ENCODE peak calls at places on chromosome 11, in nine cellular contexts. S, A, P, V, U, Z, G, Q and I are unnamed samples.

GRCh38 chr11:134742228-134742612 is 330.2 kb upstream of the B3GAT1 start:
- DNase-seq in G (no peak), Z (no peak), S (peak), U (no peak), A (peak), V (no peak), Q (no peak), P (peak), I (peak)

GRCh38 chr11:68497761-68498160 is 37.2 kb downstream of the PPP6R3 start:
- DNase-seq in Z (no peak), S (no peak), P (no peak), Q (no peak), A (peak), V (no peak), U (no peak), G (no peak), I (no peak)

GRCh38 chr11:121807051-121807450 is 309.0 kb downstream of the BLID start:
- DNase-seq in U (no peak), G (no peak), A (no peak), P (no peak), Z (no peak), V (no peak), Q (no peak), S (no peak), I (no peak)

GRCh38 chr11:19848219-19848618 is 135.6 kb downstream of the NAV2 start:
- DNase-seq in A (no peak), Z (no peak), G (no peak), V (no peak), P (no peak), Q (no peak), S (no peak), U (no peak), I (no peak)

GRCh38 chr11:66719111-66719872 is 9.7 kb downstream of the SPTBN2 start:
- DNase-seq in P (no peak), S (no peak), Z (peak), U (no peak), V (no peak), G (no peak), A (no peak), Q (no peak), I (no peak)

GRCh38 chr11:78943841-78944240 is 369.2 kb upstream of the NARS2 start:
- DNase-seq in V (no peak), Q (no peak), P (no peak), G (no peak), Z (no peak), U (no peak), S (no peak), A (no peak), I (no peak)

GRCh38 chr11:100780470-100780869 is 93.4 kb downstream of the ARHGAP42 start:
- DNase-seq in S (no peak), Z (no peak), P (no peak), A (no peak), Q (no peak), U (no peak), G (no peak), V (no peak), I (no peak)

GRCh38 chr11:18650859-18651557 is 16.9 kb upstream of the SPTY2D1 start:
- DNase-seq in A (peak), P (peak), G (no peak), U (no peak), S (peak), Z (peak), Q (no peak), V (peak), I (peak)

GRCh38 chr11:95638501-95638900 is 151.1 kb downstream of the FAM76B start:
- DNase-seq in G (no peak), V (no peak), Q (no peak), Z (no peak), P (no peak), A (no peak), U (no peak), S (no peak), I (no peak)

GRCh38 chr11:1060885-1061616 is 13.6 kb upstream of the MUC2 start:
- DNase-seq in A (peak), U (no peak), Q (no peak), Z (no peak), G (peak), V (no peak), P (peak), S (peak), I (no peak)

GRCh38 chr11:85725510-85726258 is 39.7 kb upstream of the CCDC89 start:
- DNase-seq in Q (no peak), Z (peak), S (peak), V (no peak), P (peak), U (no peak), G (no peak), A (peak), I (no peak)

GRCh38 chr11:67466367-67466766 is 2.7 kb downstream of the TMEM134 start:
- DNase-seq in Q (no peak), S (no peak), A (no peak), P (no peak), G (no peak), Z (no peak), U (no peak), V (no peak), I (no peak)

DNA sequence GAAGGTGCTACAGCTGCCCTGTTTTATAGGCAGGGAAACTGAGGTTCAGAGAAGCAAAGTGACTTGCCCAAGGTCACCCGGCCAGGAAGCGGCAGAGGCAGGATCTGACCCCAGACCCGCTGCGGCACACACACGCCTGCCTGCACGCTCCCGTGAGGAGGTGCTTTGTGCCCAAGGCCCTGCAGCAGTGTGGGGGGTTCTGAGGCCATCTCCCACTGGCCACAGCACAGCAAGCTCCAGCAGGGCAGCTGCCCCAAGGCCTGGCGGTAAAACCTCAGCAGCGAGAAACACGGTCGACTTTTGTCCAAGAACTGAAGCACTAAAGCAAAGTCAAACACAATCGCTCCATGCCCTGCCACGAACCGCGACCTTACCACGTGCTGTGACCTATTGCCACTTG is 42.7 kb downstream of the CDKN1C start:
- DNase-seq in Q (no peak), U (no peak), V (no peak), Z (no peak), A (no peak), P (no peak), G (no peak), S (no peak), I (no peak)
- TF ChIP-seq CTCF in Q (no peak), U (no peak), V (no peak), Z (no peak), A (no peak), P (no peak), G (no peak), S (no peak), I (no peak)

GRCh38 chr11:33457948-33458347 is 200.8 kb downstream of the HIPK3 start:
- DNase-seq in P (no peak), S (no peak), A (no peak), Z (no peak), V (no peak), U (no peak), Q (no peak), G (no peak), I (no peak)
- TF ChIP-seq CTCF in P (no peak), S (no peak), A (no peak), Z (no peak), V (no peak), U (no peak), Q (no peak), G (no peak), I (no peak)

GRCh38 chr11:131683666-131684065 is 313.3 kb downstream of the NTM start:
- DNase-seq in V (no peak), G (no peak), U (no peak), Q (no peak), A (no peak), P (no peak), Z (no peak), S (no peak), I (no peak)
- TF ChIP-seq CTCF in V (no peak), G (no peak), U (no peak), Q (no peak), A (no peak), P (no peak), Z (no peak), S (no peak), I (no peak)

GRCh38 chr11:31236052-31236652 is 133.4 kb downstream of the DCDC1 start:
- DNase-seq in P (peak), Q (no peak), Z (no peak), V (no peak), U (no peak), S (peak), A (peak), G (no peak), I (no peak)
- TF ChIP-seq CTCF in P (peak), Q (no peak), Z (peak), V (no peak), U (no peak), S (no peak), A (peak), G (no peak), I (peak)

GRCh38 chr11:9095421-9095820 is 4.0 kb upstream of the SCUBE2 start:
- DNase-seq in P (no peak), S (no peak), A (no peak), G (no peak), Q (no peak), U (no peak), V (no peak), Z (no peak), I (peak)
- TF ChIP-seq CTCF in P (peak), S (peak), A (peak), G (no peak), Q (no peak), U (no peak), V (no peak), Z (peak), I (no peak)

GRCh38 chr11:65014146-65014960 is at the start of gene ARL2:
- DNase-seq in Z (no peak), G (no peak), P (no peak), A (peak), Q (peak), V (peak), S (no peak), U (peak), I (peak)

GRCh38 chr11:65013130-65013691 is 749 bp upstream of the ARL2 start:
- DNase-seq in S (peak), U (peak), G (peak), A (peak), Q (peak), Z (no peak), P (peak), V (peak), I (peak)

GRCh38 chr11:65016705-65017104 is 2.7 kb downstream of the ARL2 start:
- DNase-seq in V (no peak), Z (no peak), S (no peak), U (no peak), P (no peak), Q (no peak), G (no peak), A (no peak), I (no peak)

GRCh38 chr11:65017927-65018326 is 4.0 kb downstream of the ARL2 start:
- DNase-seq in G (no peak), U (no peak), S (no peak), P (no peak), Z (no peak), A (no peak), V (no peak), Q (no peak), I (no peak)

DNA sequence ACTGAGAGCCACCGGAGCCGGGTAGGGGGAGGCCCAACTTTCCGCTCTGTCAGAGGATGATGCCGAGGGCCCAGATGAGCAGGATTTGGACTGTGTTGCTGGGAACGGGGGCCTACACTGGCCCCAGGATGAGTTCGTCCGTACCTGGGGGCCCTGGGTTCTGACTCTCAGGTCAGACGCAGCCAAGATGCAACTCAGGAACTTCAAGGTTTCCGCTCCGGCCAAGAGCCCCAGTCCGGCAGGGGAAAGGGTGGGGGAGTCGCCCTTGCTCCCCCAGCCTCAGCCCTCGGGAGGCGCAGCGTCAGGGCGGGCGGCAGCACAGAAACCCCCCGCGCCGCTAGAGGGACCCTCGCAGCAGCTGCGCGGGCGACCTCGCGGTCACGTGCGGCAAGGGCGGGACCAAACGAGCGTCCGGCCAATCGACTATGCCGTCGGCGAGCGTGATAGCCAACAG is 241 bp upstream of the ARL2 start:
- DNase-seq in Z (peak), P (peak), V (peak), U (peak), G (peak), A (peak), S (peak), Q (peak), I (peak)
- TF ChIP-seq CTCF in Z (peak), P (no peak), V (peak), U (no peak), G (peak), A (no peak), S (peak), Q (peak), I (peak)

GRCh38 chr11:20873054-20873453 is 203.7 kb downstream of the NELL1 start:
- DNase-seq in A (no peak), G (no peak), S (no peak), Z (peak), Q (no peak), U (no peak), V (no peak), P (no peak), I (peak)
- TF ChIP-seq CTCF in A (no peak), G (peak), S (no peak), Z (peak), Q (no peak), U (no peak), V (no peak), P (no peak), I (peak)

DNA sequence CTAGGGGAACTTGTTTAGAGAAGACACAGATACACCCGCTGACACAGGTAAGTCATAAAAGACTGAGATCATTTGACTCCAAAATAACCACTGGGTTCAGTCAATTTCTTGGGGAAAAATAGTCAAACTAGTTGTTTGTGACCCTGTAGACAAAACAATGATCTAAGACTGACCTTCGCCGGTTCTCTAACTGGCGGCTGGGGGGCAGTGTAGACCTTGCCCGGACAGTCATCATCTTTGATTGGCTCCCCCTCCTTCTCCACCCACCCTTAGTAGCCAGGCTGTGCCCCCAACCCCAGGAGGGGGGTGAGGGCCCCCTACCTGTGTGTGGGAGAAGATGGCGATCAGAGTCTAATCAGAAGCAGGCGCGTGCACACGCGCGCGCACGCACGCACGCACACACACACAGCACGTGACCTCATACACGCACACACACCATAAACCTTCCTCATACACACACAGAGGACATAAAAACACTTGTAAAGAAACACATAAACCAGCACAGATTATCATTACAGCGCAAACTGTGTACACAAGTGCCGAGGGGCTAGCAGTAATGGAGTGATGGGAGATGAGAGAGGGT is 12.4 kb downstream of the NECTIN1 start:
- DNase-seq in U (no peak), P (no peak), Q (no peak), V (no peak), Z (no peak), A (no peak), S (peak), G (no peak), I (no peak)
- TF ChIP-seq CTCF in U (no peak), P (no peak), Q (no peak), V (no peak), Z (no peak), A (no peak), S (no peak), G (no peak), I (no peak)

GRCh38 chr11:72793452-72794367 is at the start of gene STARD10:
- DNase-seq in S (peak), P (peak), A (peak), V (peak), U (peak), Q (peak), G (peak), Z (peak), I (peak)
- TF ChIP-seq CTCF in S (peak), P (peak), A (peak), V (peak), U (peak), Q (peak), G (peak), Z (peak), I (peak)